ENCODE peak calls at places on chromosomes 11 and 22, in seven cellular contexts. Y is AG04450, B is PC-9, A is GM23338, O is H9, N is RWPE1, H is cardiac muscle cell. C is an unnamed sample.

GRCh38 chr22:46348099-46348695 is 12.7 kb downstream of the TRMU start:
- DNase-seq in H (no peak), B (no peak), N (no peak), O (no peak), Y (no peak), A (no peak), C (no peak)

GRCh38 chr11:36316049-36316448 is 20.0 kb downstream of the PRR5L start:
- DNase-seq in A (no peak), B (no peak), O (no peak), H (no peak), Y (no peak), N (no peak), C (no peak)

GRCh38 chr11:12204506-12204905 is 94.1 kb downstream of the MICAL2 start:
- DNase-seq in B (no peak), Y (no peak), N (no peak), H (no peak), A (no peak), O (no peak), C (no peak)

GRCh38 chr22:48761546-48761945 is 1066.1 kb downstream of the BRD1 start:
- DNase-seq in B (no peak), A (no peak), O (peak; percentile 10), N (no peak), Y (no peak), H (no peak), C (no peak)

GRCh38 chr11:17393472-17393871 is 5.0 kb upstream of the KCNJ11 start:
- DNase-seq in O (no peak), H (no peak), N (no peak), Y (no peak), B (no peak), A (no peak), C (no peak)

GRCh38 chr11:56624661-56625110 is 10.0 kb upstream of the OR5M1 start:
- DNase-seq in B (peak; percentile 69), Y (no peak), N (peak; percentile 72), H (peak; percentile 61), A (peak; percentile 83), O (no peak), C (peak; percentile 27)

GRCh38 chr11:9765320-9766101 is 101.6 kb downstream of the SWAP70 start:
- DNase-seq in H (peak; percentile 97), O (peak; percentile 82), B (no peak), Y (peak; percentile 90), A (peak; percentile 64), N (no peak), C (no peak)

GRCh38 chr22:49660794-49661781 is 166.6 kb downstream of the BRD1 start:
- DNase-seq in B (no peak), H (no peak), N (no peak), Y (no peak), O (peak; percentile 24), A (no peak), C (no peak)

DNA sequence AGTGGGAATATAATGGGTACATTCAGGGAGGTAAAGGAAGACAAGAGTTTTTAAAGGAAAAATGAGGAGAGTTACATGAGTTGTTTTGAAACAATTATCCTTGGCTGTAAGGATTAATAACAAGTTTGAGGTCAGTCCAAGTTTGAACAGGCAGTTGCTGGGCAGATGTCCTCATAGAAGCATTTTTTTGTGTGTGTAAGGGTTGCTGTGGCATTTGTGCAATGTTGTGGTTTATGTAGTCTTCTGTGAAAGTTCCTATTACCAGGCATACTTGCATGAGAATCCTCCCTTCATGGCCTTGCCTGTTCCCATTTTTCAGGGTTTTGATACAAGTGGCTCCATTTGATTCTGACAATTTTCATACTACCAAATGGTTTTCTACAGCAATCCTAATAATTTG is 400.2 kb downstream of the KCNA4 start:
- DNase-seq in A (no peak), B (no peak), H (peak; percentile 51), Y (no peak), N (no peak), O (no peak), C (no peak)
- H3K27ac ChIP-seq in A (no peak overlapping the region), B (no peak overlapping the region), H (no peak overlapping the region), Y (no peak overlapping the region), N (no peak overlapping the region), O (no peak overlapping the region), C (no peak overlapping the region)

DNA sequence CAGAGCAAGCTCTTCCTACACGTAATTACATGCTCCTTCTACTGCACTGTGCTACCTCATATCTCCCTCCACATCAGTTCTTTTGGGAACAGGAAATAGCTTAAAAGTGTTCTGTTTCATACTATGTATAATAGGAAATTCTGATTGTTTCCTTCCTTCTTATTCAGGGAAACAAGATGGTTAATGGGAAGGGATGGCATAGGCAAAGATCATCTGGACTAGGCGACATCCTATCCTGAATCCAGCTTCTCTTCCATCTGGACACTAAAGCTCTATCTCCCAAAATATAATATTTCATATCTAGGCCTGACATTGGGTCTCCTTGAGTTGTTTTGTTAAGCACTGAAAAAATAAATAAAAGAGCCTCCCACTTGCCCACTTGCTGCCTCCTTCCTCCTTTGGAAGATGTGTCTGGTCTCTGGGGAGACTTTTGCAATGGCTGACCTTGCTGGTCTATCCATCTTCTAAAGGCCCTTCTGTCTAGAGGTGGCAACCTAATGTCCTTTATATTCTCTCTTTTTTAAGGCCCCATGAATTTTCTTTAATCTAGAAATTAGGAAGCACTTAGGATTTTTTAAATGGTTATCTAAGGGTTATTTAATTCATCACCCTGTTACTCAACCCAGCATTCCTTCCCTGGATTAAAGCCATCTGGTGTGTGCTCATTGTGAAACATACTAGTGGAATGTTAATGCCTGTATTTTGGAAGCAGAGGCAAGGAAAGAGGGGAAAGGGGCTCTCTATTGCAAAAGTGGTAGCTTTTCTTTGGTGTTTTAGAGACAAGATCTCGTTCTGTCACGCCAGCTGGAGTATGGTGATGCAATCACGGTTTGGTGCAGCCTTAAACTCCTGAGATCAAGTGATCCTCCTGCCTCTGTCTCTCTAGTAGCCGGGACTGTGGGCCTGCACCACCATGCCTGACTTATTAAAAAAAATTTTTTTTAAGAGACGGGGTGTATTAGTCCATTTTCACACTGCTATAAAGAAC is 20.6 kb downstream of the CLMP start:
- DNase-seq in Y (peak; percentile 96), N (peak; percentile 87), O (no peak), B (peak; percentile 84), A (peak; percentile 41), H (peak; percentile 97), C (no peak)
- H3K27ac ChIP-seq in Y (peak overlapping the region; percentile 98), N (peak overlapping the region; percentile 90), O (no peak overlapping the region), B (peak overlapping the region; percentile 75), A (peak overlapping the region; percentile 20), H (no peak overlapping the region), C (no peak overlapping the region)

DNA sequence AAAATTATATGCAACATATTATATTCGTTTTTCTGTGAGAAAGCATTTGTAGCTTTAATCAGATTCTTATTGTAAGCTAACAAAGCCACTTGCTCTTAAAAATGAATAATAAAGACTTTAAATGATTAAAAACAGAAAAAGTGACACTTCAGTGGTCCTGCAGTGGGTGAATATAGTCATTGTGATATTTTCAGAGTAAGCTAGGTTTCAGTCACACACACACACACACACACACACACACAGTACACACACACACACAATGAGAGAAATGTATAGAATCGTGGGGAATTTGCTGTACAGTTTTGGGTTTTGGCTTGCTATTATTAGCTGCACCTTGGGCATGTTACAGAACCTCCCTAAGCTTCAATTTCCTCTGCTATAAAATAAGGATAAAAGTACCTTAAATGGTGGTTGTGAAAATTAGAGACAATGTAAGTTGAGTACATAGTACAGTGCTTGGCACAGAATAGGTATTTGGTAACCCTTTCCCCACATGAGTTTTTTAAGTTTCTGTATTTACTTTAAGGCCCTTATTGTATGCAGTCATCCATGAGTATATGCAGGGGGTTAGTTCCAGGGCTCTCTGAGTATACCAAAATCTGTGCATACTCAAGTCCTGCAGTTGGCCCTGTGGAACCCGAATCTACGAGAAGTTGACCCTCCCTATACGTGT is 39.8 kb downstream of the CSTPP1 start:
- DNase-seq in O (no peak), N (no peak), H (no peak), A (no peak), B (no peak), Y (no peak), C (no peak)
- H3K27ac ChIP-seq in O (no peak overlapping the region), N (no peak overlapping the region), H (no peak overlapping the region), A (no peak overlapping the region), B (no peak overlapping the region), Y (no peak overlapping the region), C (no peak overlapping the region)

DNA sequence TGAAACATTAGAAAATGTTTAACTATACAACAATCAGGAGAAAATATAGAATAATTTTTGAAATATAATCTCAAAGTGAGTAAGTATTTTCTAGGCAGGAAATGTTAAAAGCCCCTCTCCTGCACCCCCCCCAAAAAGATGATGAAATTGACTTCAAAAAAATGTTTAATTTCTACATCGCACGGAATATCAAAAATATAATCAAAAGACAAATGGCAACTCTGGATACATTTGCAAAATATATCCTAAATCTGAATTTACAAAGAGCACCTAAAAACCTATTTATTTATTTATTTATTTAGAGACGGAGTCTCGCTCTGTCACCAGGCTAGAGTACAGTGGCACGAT is 36.9 kb downstream of the OR4D9 start:
- DNase-seq in Y (no peak), H (no peak), O (no peak), B (no peak), A (no peak), N (no peak), C (no peak)
- H3K27ac ChIP-seq in Y (no peak overlapping the region), H (no peak overlapping the region), O (no peak overlapping the region), B (no peak overlapping the region), A (peak overlapping the region; percentile 95), N (peak overlapping the region; percentile 52), C (peak overlapping the region; percentile 31)